ENCODE peak calls at places on chromosomes 16 and 17, in four cellular contexts. F is osteocyte, Y is mesenchymal stem cell, A is HCEC 1CT. I is an unnamed sample.
A peak's percentile ranks its signal among the peaks of the same experiment; 100 is the strongest.

GRCh38 chr16:15857779-15858560 is 1.1 kb upstream of the MYH11 start:
- DNase-seq in F (peak; percentile 85), A (peak; percentile 21), Y (peak; percentile 69), I (peak; percentile 42)

GRCh38 chr17:5785343-5785742 is 201.0 kb upstream of the NLRP1 start:
- DNase-seq in Y (peak; percentile 73), F (no peak), A (peak; percentile 67), I (peak; percentile 82)

GRCh38 chr17:16281351-16281750 is 64.3 kb downstream of the PIGL start:
- DNase-seq in F (no peak), A (peak; percentile 85), Y (peak; percentile 58), I (peak; percentile 96)

GRCh38 chr16:4743217-4743897 is 9.0 kb downstream of the DNAAF8 start:
- DNase-seq in Y (no peak), A (no peak), F (no peak), I (no peak)

GRCh38 chr17:71633391-71633849 is 487.4 kb upstream of the SOX9 start:
- DNase-seq in F (no peak), A (peak; percentile 77), Y (peak; percentile 74), I (peak; percentile 64)

GRCh38 chr17:77329741-77330531 is 189.2 kb downstream of the SEC14L1 start:
- DNase-seq in Y (no peak), A (no peak), F (peak; percentile 75), I (no peak)

GRCh38 chr16:69311533-69312388 is 611 bp downstream of the VPS4A start:
- DNase-seq in A (peak; percentile 26), F (no peak), Y (peak; percentile 50), I (peak; percentile 15)

GRCh38 chr16:1188781-1189189 is 35.9 kb downstream of the CACNA1H start:
- DNase-seq in F (peak; percentile 92), A (no peak), Y (peak; percentile 24), I (peak; percentile 30)

GRCh38 chr16:48284772-48285409 is 37.6 kb upstream of the ABCC11 start:
- DNase-seq in A (no peak), Y (no peak), F (no peak), I (peak; percentile 19)

GRCh38 chr16:11139624-11140375 is 116.2 kb downstream of the SOCS1 start:
- DNase-seq in Y (no peak), A (no peak), F (no peak), I (peak; percentile 41)

GRCh38 chr16:87156195-87156594 is 161.0 kb downstream of the C16orf95 start:
- DNase-seq in Y (no peak), A (no peak), F (no peak), I (no peak)

GRCh38 chr17:82103588-82104451 is 5.8 kb upstream of the FASN start:
- DNase-seq in Y (no peak), A (no peak), F (no peak), I (peak; percentile 29)

GRCh38 chr17:28527859-28528258 is 21.7 kb downstream of the FOXN1 start:
- DNase-seq in Y (no peak), F (no peak), A (no peak), I (no peak)

GRCh38 chr17:9987779-9988585 is 82.9 kb upstream of the RCVRN start:
- DNase-seq in Y (peak; percentile 56), A (no peak), F (no peak), I (peak; percentile 9)

GRCh38 chr16:14179116-14179515 is 108.0 kb downstream of the MRTFB start:
- DNase-seq in F (no peak), A (peak; percentile 37), Y (peak; percentile 34), I (no peak)

GRCh38 chr16:630024-630814 is 566 bp upstream of the WFIKKN1 start:
- DNase-seq in A (no peak), F (no peak), Y (no peak), I (no peak)

GRCh38 chr17:79600613-79601221 is 10.1 kb downstream of the RBFOX3 start:
- DNase-seq in Y (no peak), F (no peak), A (no peak), I (no peak)

GRCh38 chr17:9977175-9977574 is 72.1 kb upstream of the RCVRN start:
- DNase-seq in Y (peak; percentile 39), A (no peak), F (no peak), I (no peak)

GRCh38 chr16:19912445-19913305 is 28.0 kb upstream of the GPRC5B start:
- DNase-seq in F (no peak), A (peak; percentile 57), Y (peak; percentile 25), I (peak; percentile 9)

GRCh38 chr16:69833357-69833781 is 71.2 kb downstream of the WWP2 start:
- DNase-seq in A (no peak), Y (peak; percentile 43), F (no peak), I (peak; percentile 56)

GRCh38 chr17:44970136-44970737 is 2.1 kb upstream of the C1QL1 start:
- DNase-seq in F (no peak), Y (peak; percentile 46), A (peak; percentile 40), I (no peak)

GRCh38 chr17:78737332-78737731 is 44.7 kb downstream of the CYTH1 start:
- DNase-seq in F (no peak), Y (peak; percentile 88), A (peak; percentile 70), I (peak; percentile 76)

GRCh38 chr16:50207652-50208051 is 54.5 kb downstream of the TENT4B start:
- DNase-seq in F (no peak), A (peak; percentile 65), Y (peak; percentile 32), I (peak; percentile 66)

GRCh38 chr17:66835476-66835875 is 559 bp downstream of the CACNG5 start:
- DNase-seq in Y (no peak), F (no peak), A (no peak), I (no peak)

GRCh38 chr17:15963670-15964110 is 18.8 kb downstream of the ADORA2B start:
- DNase-seq in Y (no peak), A (no peak), F (no peak), I (peak; percentile 91)

GRCh38 chr17:59652119-59652518 is 32.4 kb downstream of the CLTC start:
- DNase-seq in Y (peak; percentile 44), A (peak; percentile 94), F (no peak), I (peak; percentile 79)

GRCh38 chr17:75345514-75346167 is 56.4 kb upstream of the SLC25A19 start:
- DNase-seq in A (no peak), F (no peak), Y (no peak), I (no peak)

GRCh38 chr17:83065660-83066542 is 13.5 kb upstream of the METRNL start:
- DNase-seq in F (no peak), A (no peak), Y (no peak), I (no peak)

GRCh38 chr17:81515530-81516041 is 3.0 kb upstream of the ACTG1 start:
- DNase-seq in Y (no peak), F (no peak), A (no peak), I (no peak)

GRCh38 chr17:50865060-50865867 is 890 bp downstream of the TOB1 start:
- DNase-seq in Y (peak; percentile 54), F (peak; percentile 87), A (peak; percentile 44), I (peak; percentile 42)

GRCh38 chr16:29808219-29808900 is 2.0 kb downstream of the MAZ start:
- DNase-seq in Y (no peak), F (no peak), A (no peak), I (no peak)

GRCh38 chr16:72091217-72091616 is 2.2 kb downstream of the TXNL4B start:
- DNase-seq in A (no peak), F (no peak), Y (no peak), I (no peak)

GRCh38 chr16:11138026-11138768 is 117.8 kb downstream of the SOCS1 start:
- DNase-seq in A (no peak), F (no peak), Y (peak; percentile 33), I (no peak)

GRCh38 chr17:27430882-27431491 is 25.3 kb upstream of the KSR1 start:
- DNase-seq in A (peak; percentile 27), Y (peak; percentile 56), F (no peak), I (peak; percentile 32)

GRCh38 chr16:84091460-84091859 is 25.3 kb downstream of the MBTPS1 start:
- DNase-seq in F (no peak), Y (no peak), A (no peak), I (no peak)

GRCh38 chr17:77786740-77787505 is 171.6 kb upstream of the TNRC6C start:
- DNase-seq in A (no peak), F (no peak), Y (no peak), I (no peak)